ENCODE peak calls at places on chromosomes 7 and 10, in eight cellular contexts. E, X, P, L, I, V, Y and F are unnamed samples. For H3K4me1, the result is how much of the 10 kb centered on the place peaks cover.

GRCh38 chr10:121797490-121797889 is 130.3 kb downstream of the ATE1 start:
- DNase-seq in E (no peak), X (no peak), P (no peak), L (no peak), I (no peak), V (no peak), Y (no peak), F (no peak)

GRCh38 chr7:127941471-127941870 is 89.8 kb downstream of the LRRC4 start:
- DNase-seq in E (no peak), X (no peak), P (no peak), L (no peak), I (no peak), V (no peak), Y (no peak), F (no peak)

GRCh38 chr10:118792501-118792900 is 37.7 kb upstream of the CACUL1 start:
- DNase-seq in E (peak), X (no peak), P (no peak), L (peak), I (no peak), V (peak), Y (no peak), F (peak)

GRCh38 chr7:91973632-91974031 is 33.0 kb downstream of the AKAP9 start:
- DNase-seq in E (no peak), X (no peak), P (no peak), L (no peak), I (no peak), V (no peak), Y (no peak), F (no peak)

GRCh38 chr7:94654764-94655561 is 970 bp downstream of the SGCE start:
- DNase-seq in E (peak), X (peak), P (peak), L (peak), I (no peak), V (no peak), Y (no peak), F (no peak)

GRCh38 chr10:75401569-75402485 is at the start of gene ZNF503:
- DNase-seq in E (peak), X (peak), P (peak), L (peak), I (peak), V (peak), Y (peak), F (peak)

GRCh38 chr10:86374664-86375063 is 8.1 kb upstream of the GRID1 start:
- DNase-seq in E (no peak), X (no peak), P (no peak), L (no peak), I (no peak), V (no peak), Y (peak), F (no peak)

GRCh38 chr10:27611209-27611608 is 107.1 kb downstream of the RAB18 start:
- DNase-seq in E (peak), X (no peak), P (no peak), L (no peak), I (no peak), V (no peak), Y (no peak), F (no peak)

GRCh38 chr7:14381306-14381705 is 391.8 kb upstream of the ETV1 start:
- DNase-seq in E (peak), X (no peak), P (no peak), L (peak), I (no peak), V (no peak), Y (no peak), F (no peak)

DNA sequence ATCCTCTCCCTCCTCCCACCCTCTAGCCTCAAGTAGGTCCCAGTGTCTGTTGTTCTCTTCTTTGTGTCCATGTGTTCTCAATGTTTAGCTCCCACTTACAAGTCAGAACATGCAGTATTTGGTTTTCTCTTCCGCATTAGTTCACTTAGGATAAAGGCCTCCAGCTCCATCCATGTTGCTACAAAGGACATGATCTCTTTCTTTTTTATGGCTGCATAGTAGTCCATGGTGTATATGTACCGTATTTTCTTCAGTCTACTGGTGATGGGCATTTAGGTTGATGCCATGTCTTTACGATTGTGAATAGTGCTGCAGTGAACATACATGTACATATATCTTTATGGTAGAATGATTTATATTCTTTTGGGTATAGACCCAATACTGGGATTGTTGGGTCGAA is 1.6 kb upstream of the GOT1 start:
- DNase-seq in E (no peak), X (no peak), P (no peak), L (peak), I (no peak), V (no peak), Y (no peak), F (no peak)
- H3K4me1 ChIP-seq in E (under half), X (under half), P (half or more), L (under half), I (half or more), V (under half), Y (under half), F (under half)

DNA sequence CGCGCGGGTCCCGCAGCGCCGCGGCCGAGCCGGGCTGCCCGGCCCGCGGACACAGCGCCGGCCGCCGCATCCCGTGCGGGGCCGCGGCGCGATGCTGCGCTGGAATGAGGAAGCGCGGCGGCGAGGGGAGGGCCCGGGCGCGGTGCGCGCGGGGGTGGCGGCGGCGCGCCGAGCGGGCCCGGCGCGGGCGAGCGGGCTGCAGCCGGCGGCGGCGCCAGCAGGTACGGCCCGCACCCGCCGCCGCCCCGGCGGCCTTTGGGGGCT is 690 bp upstream of the IKZF1 start:
- DNase-seq in E (no peak), X (no peak), P (no peak), L (no peak), I (no peak), V (no peak), Y (no peak), F (no peak)
- H3K4me3 ChIP-seq in E (no peak), X (peak), P (peak), L (no peak), I (peak), V (peak), Y (peak), F (no peak)

DNA sequence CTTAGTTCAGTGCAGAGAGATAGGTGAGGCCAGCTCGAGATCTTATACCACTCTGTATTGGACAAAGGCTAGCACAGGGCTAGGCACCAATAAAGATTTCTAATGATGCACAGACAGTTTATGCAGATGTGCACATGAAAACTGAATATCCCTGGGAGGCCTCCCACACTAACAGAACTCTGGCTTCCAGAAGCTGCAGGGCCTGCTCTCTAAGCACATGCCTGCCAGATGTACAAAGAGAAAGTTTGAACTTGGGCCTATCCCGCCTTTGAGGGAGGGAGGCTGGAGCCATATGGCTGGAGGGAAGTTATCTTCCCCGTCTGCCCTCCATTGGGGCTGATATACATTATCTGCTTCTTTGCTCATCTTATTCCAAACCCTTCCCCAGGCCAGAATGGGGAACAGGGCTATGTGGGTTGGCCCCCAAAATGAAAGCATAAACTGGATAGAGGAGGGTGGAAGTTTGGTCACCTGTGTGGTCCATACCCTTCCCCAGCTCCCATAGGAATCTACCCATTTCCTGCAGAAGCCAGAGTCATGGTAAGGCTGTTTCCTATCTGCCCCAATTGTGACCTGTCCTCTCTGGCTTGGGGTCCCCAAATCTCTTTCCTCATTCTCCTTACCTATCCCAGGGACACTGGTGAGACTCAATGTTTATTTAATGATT is 3.8 kb downstream of the KAZALD1 start:
- DNase-seq in E (no peak), X (no peak), P (no peak), L (no peak), I (no peak), V (no peak), Y (peak), F (peak)
- H3K4me1 ChIP-seq in E (under half), X (under half), P (half or more), L (under half), I (under half), V (half or more), Y (under half), F (under half)

DNA sequence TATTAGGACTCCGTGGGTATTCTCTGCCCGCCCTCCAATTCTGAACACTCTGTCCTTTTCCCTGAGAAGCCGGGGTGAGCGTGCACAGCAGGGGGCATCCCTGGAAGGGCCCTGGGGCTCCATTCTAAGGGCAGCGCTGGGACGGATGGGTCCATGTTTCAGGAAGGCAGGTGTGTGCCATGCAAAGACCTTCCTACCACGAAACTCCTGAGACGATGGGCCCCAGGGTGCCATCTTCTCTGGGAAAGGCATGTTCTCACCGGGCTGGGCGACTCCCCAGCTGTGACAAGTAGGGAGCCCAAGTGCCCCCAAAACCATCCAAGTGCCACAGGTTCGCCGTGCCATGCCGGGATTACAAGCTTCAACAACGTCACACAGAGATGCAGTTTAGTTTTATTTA is 256.7 kb downstream of the DNAJB6 start:
- DNase-seq in E (no peak), X (no peak), P (no peak), L (no peak), I (no peak), V (no peak), Y (no peak), F (no peak)
- H3K4me3 ChIP-seq in E (no peak), X (no peak), P (no peak), L (no peak), I (no peak), V (no peak), Y (no peak), F (no peak)

GRCh38 chr10:113062977-113063967 is 113.2 kb downstream of the TCF7L2 start:
- DNase-seq in E (peak), X (no peak), P (no peak), L (no peak), I (no peak), V (no peak), Y (no peak), F (no peak)
- H3K4me1 ChIP-seq in E (under half), X (under half), P (half or more), L (under half), I (under half), V (under half), Y (under half), F (under half)